ENCODE peak calls at places on chromosomes 5 and 9, in four cellular contexts. Y, L, X and Z are unnamed samples.

GRCh38 chr9:137138058-137138697 is 776 bp upstream of the GRIN1 start:
- DNase-seq in Y (no peak), L (no peak), X (no peak), Z (no peak)

GRCh38 chr5:29796018-29796417 is 1397.5 kb upstream of the CDH6 start:
- DNase-seq in Y (no peak), L (no peak), X (no peak), Z (no peak)

GRCh38 chr5:50420343-50420935 is 20.6 kb downstream of the EMB start:
- DNase-seq in Y (no peak), L (no peak), X (no peak), Z (no peak)

GRCh38 chr9:88438819-88439218 is 50.6 kb downstream of the SPIN1 start:
- DNase-seq in Y (no peak), L (no peak), X (no peak), Z (no peak)

GRCh38 chr9:28518439-28518838 is 945.2 kb upstream of the C9orf72 start:
- DNase-seq in Y (no peak), L (no peak), X (no peak), Z (no peak)

GRCh38 chr5:163473613-163474243 is 13.3 kb downstream of the HMMR start:
- DNase-seq in Y (no peak), L (no peak), X (no peak), Z (no peak)

GRCh38 chr9:124197177-124198095 is 60.3 kb upstream of the NEK6 start:
- DNase-seq in Y (no peak), L (no peak), X (no peak), Z (no peak)

GRCh38 chr5:98899456-98899855 is 29.4 kb downstream of the CHD1 start:
- DNase-seq in Y (no peak), L (no peak), X (no peak), Z (no peak)

GRCh38 chr5:73797142-73797530 is 171.1 kb downstream of the ARHGEF28 start:
- DNase-seq in Y (no peak), L (no peak), X (no peak), Z (no peak)

GRCh38 chr5:77423022-77423750 is 68.9 kb downstream of the WDR41 start:
- DNase-seq in Y (no peak), L (no peak), X (no peak), Z (no peak)

GRCh38 chr9:99104459-99105151 is at the start of gene TGFBR1:
- DNase-seq in Y (peak; percentile 89), L (peak; percentile 99), X (peak; percentile 95), Z (peak; percentile 97)

GRCh38 chr5:159883522-159883950 is 32.7 kb upstream of the ADRA1B start:
- DNase-seq in Y (peak; percentile 76), L (peak; percentile 51), X (no peak), Z (no peak)

GRCh38 chr9:71663216-71663615 is 105.1 kb downstream of the CEMIP2 start:
- DNase-seq in Y (no peak), L (no peak), X (no peak), Z (no peak)

GRCh38 chr5:113075019-113075418 is 98.4 kb downstream of the DCP2 start:
- DNase-seq in Y (no peak), L (no peak), X (no peak), Z (no peak)

GRCh38 chr5:139985733-139986132 is 57.4 kb downstream of the NRG2 start:
- DNase-seq in Y (peak; percentile 90), L (peak; percentile 80), X (no peak), Z (no peak)

GRCh38 chr5:64323591-64323990 is 157.9 kb downstream of the RNF180 start:
- DNase-seq in Y (no peak), L (no peak), X (no peak), Z (no peak)

GRCh38 chr5:96432245-96433065 is 593 bp downstream of the PCSK1 start:
- DNase-seq in Y (no peak), L (no peak), X (peak; percentile 37), Z (no peak)

GRCh38 chr5:32202394-32202793 is 28.3 kb upstream of the GOLPH3 start:
- DNase-seq in Y (peak; percentile 37), L (peak; percentile 71), X (no peak), Z (no peak)